ENCODE peak calls at places on chromosomes 1 and 21, in four cellular contexts. Y, F, O and C are unnamed samples.

GRCh38 chr1:88655685-88656299 is 28.3 kb upstream of the PKN2 start:
- DNase-seq in O (no peak), F (peak; percentile 19), Y (no peak), C (peak; percentile 14)

GRCh38 chr1:84603941-84604830 is 29.9 kb upstream of the CTBS start:
- DNase-seq in F (peak; percentile 73), O (no peak), Y (no peak), C (peak; percentile 93)

GRCh38 chr1:7159116-7159781 is 374.0 kb downstream of the CAMTA1 start:
- DNase-seq in F (no peak), O (no peak), Y (no peak), C (no peak)

GRCh38 chr1:53685272-53686051 is 53.5 kb downstream of the GLIS1 start:
- DNase-seq in Y (no peak), F (no peak), O (no peak), C (no peak)

GRCh38 chr1:26915204-26915842 is 1.5 kb upstream of the NR0B2 start:
- DNase-seq in Y (peak; percentile 70), O (peak; percentile 82), F (no peak), C (no peak)

GRCh38 chr1:201761871-201762270 is 67.1 kb upstream of the IPO9 start:
- DNase-seq in F (no peak), Y (no peak), O (no peak), C (no peak)

GRCh38 chr1:203871114-203871875 is 9.9 kb downstream of the SNRPE start:
- DNase-seq in O (no peak), F (peak; percentile 62), Y (no peak), C (peak; percentile 60)

GRCh38 chr1:9860887-9861286 is 37.1 kb upstream of the CLSTN1 start:
- DNase-seq in F (no peak), O (peak; percentile 18), Y (no peak), C (no peak)

GRCh38 chr1:30575066-30575465 is 148.3 kb downstream of the MATN1 start:
- DNase-seq in Y (no peak), O (no peak), F (no peak), C (no peak)

GRCh38 chr21:41956926-41957729 is 3.3 kb upstream of the C2CD2 start:
- DNase-seq in Y (peak; percentile 39), O (no peak), F (no peak), C (no peak)

GRCh38 chr1:218521414-218522169 is 176.5 kb downstream of the TGFB2 start:
- DNase-seq in Y (no peak), O (peak; percentile 28), F (peak; percentile 41), C (peak; percentile 45)

GRCh38 chr1:53620620-53620957 is 118.4 kb downstream of the GLIS1 start:
- DNase-seq in O (no peak), F (no peak), Y (no peak), C (no peak)

GRCh38 chr1:3440711-3441389 is 13.6 kb upstream of the ARHGEF16 start:
- DNase-seq in Y (peak; percentile 23), O (peak; percentile 11), F (no peak), C (no peak)

GRCh38 chr1:12124693-12125421 is 41.9 kb upstream of the TNFRSF1B start:
- DNase-seq in O (peak; percentile 76), F (peak; percentile 40), Y (peak; percentile 77), C (peak; percentile 39)

GRCh38 chr1:89025928-89026327 is 3.3 kb upstream of the GBP3 start:
- DNase-seq in F (no peak), O (no peak), Y (no peak), C (no peak)

GRCh38 chr1:208219659-208220282 is 24.4 kb downstream of the PLXNA2 start:
- DNase-seq in Y (no peak), O (peak; percentile 90), F (no peak), C (peak; percentile 57)